ENCODE peak calls at places on chromosomes 7 and 10, in seven cellular contexts. B is kidney tubule cell; K is GM06990; G is endothelial cell of umbilical vein; X is activated T-cell treated with anti-CD3 and anti-CD28 coated beads, Interleukin-2, amount 50 U/mL, for 72 hours; F is WTC11; O is ELR. L is an unnamed sample.

GRCh38 chr7:137169282-137169698 is 174.2 kb downstream of the PTN start:
- DNase-seq in B (peak), K (no peak), G (peak), X (no peak), F (peak), O (peak), L (peak)

GRCh38 chr7:99525713-99526440 is 21.4 kb downstream of the ZKSCAN5 start:
- DNase-seq in B (no peak), K (no peak), G (no peak), X (peak), F (peak), O (peak), L (no peak)

GRCh38 chr10:64086083-64086772 is 565.0 kb downstream of the REEP3 start:
- DNase-seq in B (no peak), K (no peak), G (no peak), X (no peak), F (peak), O (no peak), L (no peak)

GRCh38 chr7:124701955-124702354 is 63.6 kb downstream of the GPR37 start:
- DNase-seq in B (no peak), K (no peak), G (no peak), X (no peak), F (no peak), O (no peak), L (no peak)

GRCh38 chr7:34057136-34057535 is 151.8 kb downstream of the BMPER start:
- DNase-seq in B (no peak), K (no peak), G (no peak), X (no peak), F (no peak), O (no peak), L (no peak)

GRCh38 chr7:17772581-17773288 is 167.6 kb downstream of the SNX13 start:
- DNase-seq in B (no peak), K (peak), G (no peak), X (no peak), F (no peak), O (no peak), L (no peak)

GRCh38 chr7:20331231-20331880 is 656 bp downstream of the ITGB8 start:
- DNase-seq in B (no peak), K (peak), G (peak), X (peak), F (peak), O (peak), L (peak)

GRCh38 chr10:49007128-49007527 is 67.5 kb upstream of the LRRC18 start:
- DNase-seq in B (no peak), K (no peak), G (no peak), X (no peak), F (no peak), O (no peak), L (no peak)

GRCh38 chr10:46285966-46286620 is 704 bp upstream of the ANTXRL start:
- DNase-seq in B (peak), K (no peak), G (no peak), X (no peak), F (no peak), O (no peak), L (no peak)

GRCh38 chr7:40541336-40541735 is 406.5 kb downstream of the SUGCT start:
- DNase-seq in B (no peak), K (no peak), G (no peak), X (no peak), F (no peak), O (no peak), L (no peak)

GRCh38 chr10:90407116-90407515 is 450.7 kb downstream of the HTR7 start:
- DNase-seq in B (peak), K (no peak), G (no peak), X (no peak), F (no peak), O (peak), L (no peak)

GRCh38 chr7:158617737-158618128 is 30.1 kb upstream of the PTPRN2 start:
- DNase-seq in B (no peak), K (no peak), G (no peak), X (no peak), F (peak), O (no peak), L (no peak)

L was measured in psoas muscle.